ENCODE peak calls at places on chromosomes 1 and 21, in eight cellular contexts. One of them, this sample, is unnamed.

GRCh38 chr21:44593598-44594405 is 1.5 kb upstream of the KRTAP10-6 start:
- DNase-seq in nucleus accumbens: no peak
- DNase-seq in NAMALWA: no peak
- DNase-seq in HS-5: no peak
- DNase-seq in neural progenitor cell: no peak
- DNase-seq in EL: no peak
- DNase-seq in stimulated activated CD4-positive, alpha-beta T cell treated with anti-CD3 and anti-CD28 coated beads, TNF-alpha, amount 100 ng/mL, for 4 hours: no peak
- DNase-seq in activated T-cell treated with anti-CD3 and anti-CD28 coated beads, Interleukin-2, amount 50 U/mL, for 24 hours: no peak
- DNase-seq in this sample: no peak

GRCh38 chr1:47262787-47263413 is 30.9 kb upstream of the TAL1 start:
- DNase-seq in stimulated activated CD4-positive, alpha-beta T cell treated with anti-CD3 and anti-CD28 coated beads, TNF-alpha, amount 100 ng/mL, for 4 hours: no peak
- DNase-seq in HS-5: no peak
- DNase-seq in NAMALWA: peak
- DNase-seq in nucleus accumbens: no peak
- DNase-seq in activated T-cell treated with anti-CD3 and anti-CD28 coated beads, Interleukin-2, amount 50 U/mL, for 24 hours: no peak
- DNase-seq in neural progenitor cell: peak
- DNase-seq in EL: peak
- DNase-seq in this sample: no peak

GRCh38 chr1:181324797-181325616 is 158.3 kb upstream of the CACNA1E start:
- DNase-seq in HS-5: no peak
- DNase-seq in stimulated activated CD4-positive, alpha-beta T cell treated with anti-CD3 and anti-CD28 coated beads, TNF-alpha, amount 100 ng/mL, for 4 hours: peak
- DNase-seq in activated T-cell treated with anti-CD3 and anti-CD28 coated beads, Interleukin-2, amount 50 U/mL, for 24 hours: peak
- DNase-seq in neural progenitor cell: no peak
- DNase-seq in NAMALWA: no peak
- DNase-seq in EL: no peak
- DNase-seq in nucleus accumbens: no peak
- DNase-seq in this sample: no peak

GRCh38 chr1:119367332-119368124 is 1.1 kb upstream of the HAO2 start:
- DNase-seq in NAMALWA: peak
- DNase-seq in neural progenitor cell: peak
- DNase-seq in activated T-cell treated with anti-CD3 and anti-CD28 coated beads, Interleukin-2, amount 50 U/mL, for 24 hours: no peak
- DNase-seq in HS-5: peak
- DNase-seq in nucleus accumbens: no peak
- DNase-seq in EL: peak
- DNase-seq in stimulated activated CD4-positive, alpha-beta T cell treated with anti-CD3 and anti-CD28 coated beads, TNF-alpha, amount 100 ng/mL, for 4 hours: no peak
- DNase-seq in this sample: no peak

GRCh38 chr1:183583466-183583865 is 6.8 kb downstream of the NCF2 start:
- DNase-seq in activated T-cell treated with anti-CD3 and anti-CD28 coated beads, Interleukin-2, amount 50 U/mL, for 24 hours: no peak
- DNase-seq in stimulated activated CD4-positive, alpha-beta T cell treated with anti-CD3 and anti-CD28 coated beads, TNF-alpha, amount 100 ng/mL, for 4 hours: no peak
- DNase-seq in EL: no peak
- DNase-seq in nucleus accumbens: no peak
- DNase-seq in NAMALWA: no peak
- DNase-seq in HS-5: no peak
- DNase-seq in neural progenitor cell: no peak
- DNase-seq in this sample: no peak

GRCh38 chr1:205763979-205764378 is 11.3 kb downstream of the RAB29 start:
- DNase-seq in NAMALWA: no peak
- DNase-seq in EL: no peak
- DNase-seq in activated T-cell treated with anti-CD3 and anti-CD28 coated beads, Interleukin-2, amount 50 U/mL, for 24 hours: no peak
- DNase-seq in HS-5: no peak
- DNase-seq in stimulated activated CD4-positive, alpha-beta T cell treated with anti-CD3 and anti-CD28 coated beads, TNF-alpha, amount 100 ng/mL, for 4 hours: no peak
- DNase-seq in nucleus accumbens: no peak
- DNase-seq in neural progenitor cell: no peak
- DNase-seq in this sample: no peak

GRCh38 chr1:107175102-107175501 is 34.3 kb downstream of the NTNG1 start:
- DNase-seq in NAMALWA: no peak
- DNase-seq in nucleus accumbens: no peak
- DNase-seq in activated T-cell treated with anti-CD3 and anti-CD28 coated beads, Interleukin-2, amount 50 U/mL, for 24 hours: no peak
- DNase-seq in neural progenitor cell: no peak
- DNase-seq in stimulated activated CD4-positive, alpha-beta T cell treated with anti-CD3 and anti-CD28 coated beads, TNF-alpha, amount 100 ng/mL, for 4 hours: no peak
- DNase-seq in EL: no peak
- DNase-seq in HS-5: no peak
- DNase-seq in this sample: no peak

GRCh38 chr1:154998818-154999650 is 3.6 kb upstream of the ZBTB7B start:
- DNase-seq in neural progenitor cell: peak
- DNase-seq in nucleus accumbens: peak
- DNase-seq in activated T-cell treated with anti-CD3 and anti-CD28 coated beads, Interleukin-2, amount 50 U/mL, for 24 hours: peak
- DNase-seq in stimulated activated CD4-positive, alpha-beta T cell treated with anti-CD3 and anti-CD28 coated beads, TNF-alpha, amount 100 ng/mL, for 4 hours: no peak
- DNase-seq in HS-5: no peak
- DNase-seq in NAMALWA: peak
- DNase-seq in EL: peak
- DNase-seq in this sample: peak

GRCh38 chr1:3651939-3652537 is at the start of gene TP73:
- DNase-seq in stimulated activated CD4-positive, alpha-beta T cell treated with anti-CD3 and anti-CD28 coated beads, TNF-alpha, amount 100 ng/mL, for 4 hours: no peak
- DNase-seq in nucleus accumbens: no peak
- DNase-seq in EL: no peak
- DNase-seq in activated T-cell treated with anti-CD3 and anti-CD28 coated beads, Interleukin-2, amount 50 U/mL, for 24 hours: peak
- DNase-seq in neural progenitor cell: peak
- DNase-seq in NAMALWA: no peak
- DNase-seq in HS-5: no peak
- DNase-seq in this sample: peak

GRCh38 chr1:156177918-156178654 is 15.8 kb upstream of the SLC25A44 start:
- DNase-seq in nucleus accumbens: no peak
- DNase-seq in EL: no peak
- DNase-seq in NAMALWA: no peak
- DNase-seq in stimulated activated CD4-positive, alpha-beta T cell treated with anti-CD3 and anti-CD28 coated beads, TNF-alpha, amount 100 ng/mL, for 4 hours: no peak
- DNase-seq in activated T-cell treated with anti-CD3 and anti-CD28 coated beads, Interleukin-2, amount 50 U/mL, for 24 hours: no peak
- DNase-seq in HS-5: no peak
- DNase-seq in neural progenitor cell: no peak
- DNase-seq in this sample: no peak

GRCh38 chr21:35984654-35985366 is 75.5 kb downstream of the SETD4 start:
- DNase-seq in HS-5: no peak
- DNase-seq in neural progenitor cell: no peak
- DNase-seq in NAMALWA: no peak
- DNase-seq in nucleus accumbens: no peak
- DNase-seq in EL: no peak
- DNase-seq in stimulated activated CD4-positive, alpha-beta T cell treated with anti-CD3 and anti-CD28 coated beads, TNF-alpha, amount 100 ng/mL, for 4 hours: no peak
- DNase-seq in activated T-cell treated with anti-CD3 and anti-CD28 coated beads, Interleukin-2, amount 50 U/mL, for 24 hours: no peak
- DNase-seq in this sample: no peak

GRCh38 chr1:8349473-8349865 is 31.6 kb downstream of the SLC45A1 start:
- DNase-seq in HS-5: no peak
- DNase-seq in stimulated activated CD4-positive, alpha-beta T cell treated with anti-CD3 and anti-CD28 coated beads, TNF-alpha, amount 100 ng/mL, for 4 hours: no peak
- DNase-seq in nucleus accumbens: no peak
- DNase-seq in EL: no peak
- DNase-seq in activated T-cell treated with anti-CD3 and anti-CD28 coated beads, Interleukin-2, amount 50 U/mL, for 24 hours: no peak
- DNase-seq in NAMALWA: peak
- DNase-seq in neural progenitor cell: no peak
- DNase-seq in this sample: peak

GRCh38 chr1:41391834-41392527 is 30.7 kb downstream of the FOXO6 start:
- DNase-seq in neural progenitor cell: no peak
- DNase-seq in activated T-cell treated with anti-CD3 and anti-CD28 coated beads, Interleukin-2, amount 50 U/mL, for 24 hours: no peak
- DNase-seq in NAMALWA: no peak
- DNase-seq in nucleus accumbens: no peak
- DNase-seq in EL: no peak
- DNase-seq in HS-5: no peak
- DNase-seq in stimulated activated CD4-positive, alpha-beta T cell treated with anti-CD3 and anti-CD28 coated beads, TNF-alpha, amount 100 ng/mL, for 4 hours: no peak
- DNase-seq in this sample: no peak

GRCh38 chr21:44525431-44526095 is 14.4 kb downstream of the KRTAP10-1 start:
- DNase-seq in activated T-cell treated with anti-CD3 and anti-CD28 coated beads, Interleukin-2, amount 50 U/mL, for 24 hours: no peak
- DNase-seq in EL: no peak
- DNase-seq in stimulated activated CD4-positive, alpha-beta T cell treated with anti-CD3 and anti-CD28 coated beads, TNF-alpha, amount 100 ng/mL, for 4 hours: no peak
- DNase-seq in nucleus accumbens: no peak
- DNase-seq in neural progenitor cell: no peak
- DNase-seq in NAMALWA: no peak
- DNase-seq in HS-5: no peak
- DNase-seq in this sample: no peak

GRCh38 chr1:85406887-85407593 is 57.9 kb downstream of the DDAH1 start:
- DNase-seq in nucleus accumbens: no peak
- DNase-seq in stimulated activated CD4-positive, alpha-beta T cell treated with anti-CD3 and anti-CD28 coated beads, TNF-alpha, amount 100 ng/mL, for 4 hours: no peak
- DNase-seq in EL: peak
- DNase-seq in NAMALWA: no peak
- DNase-seq in HS-5: peak
- DNase-seq in neural progenitor cell: no peak
- DNase-seq in activated T-cell treated with anti-CD3 and anti-CD28 coated beads, Interleukin-2, amount 50 U/mL, for 24 hours: no peak
- DNase-seq in this sample: no peak

GRCh38 chr1:25062621-25063255 is 132.7 kb upstream of the RUNX3 start:
- DNase-seq in EL: no peak
- DNase-seq in NAMALWA: no peak
- DNase-seq in activated T-cell treated with anti-CD3 and anti-CD28 coated beads, Interleukin-2, amount 50 U/mL, for 24 hours: no peak
- DNase-seq in neural progenitor cell: no peak
- DNase-seq in HS-5: no peak
- DNase-seq in stimulated activated CD4-positive, alpha-beta T cell treated with anti-CD3 and anti-CD28 coated beads, TNF-alpha, amount 100 ng/mL, for 4 hours: no peak
- DNase-seq in nucleus accumbens: no peak
- DNase-seq in this sample: no peak

GRCh38 chr1:109628540-109629321 is 9.1 kb downstream of the AMPD2 start:
- DNase-seq in NAMALWA: no peak
- DNase-seq in HS-5: no peak
- DNase-seq in stimulated activated CD4-positive, alpha-beta T cell treated with anti-CD3 and anti-CD28 coated beads, TNF-alpha, amount 100 ng/mL, for 4 hours: no peak
- DNase-seq in EL: peak
- DNase-seq in neural progenitor cell: no peak
- DNase-seq in nucleus accumbens: no peak
- DNase-seq in activated T-cell treated with anti-CD3 and anti-CD28 coated beads, Interleukin-2, amount 50 U/mL, for 24 hours: no peak
- DNase-seq in this sample: no peak

GRCh38 chr1:40379785-40380452 is 6.4 kb downstream of the SMAP2 start:
- DNase-seq in stimulated activated CD4-positive, alpha-beta T cell treated with anti-CD3 and anti-CD28 coated beads, TNF-alpha, amount 100 ng/mL, for 4 hours: no peak
- DNase-seq in activated T-cell treated with anti-CD3 and anti-CD28 coated beads, Interleukin-2, amount 50 U/mL, for 24 hours: no peak
- DNase-seq in neural progenitor cell: no peak
- DNase-seq in NAMALWA: no peak
- DNase-seq in HS-5: peak
- DNase-seq in nucleus accumbens: no peak
- DNase-seq in EL: peak
- DNase-seq in this sample: no peak

GRCh38 chr1:203443296-203443695 is 32.3 kb upstream of the PRELP start:
- DNase-seq in HS-5: no peak
- DNase-seq in stimulated activated CD4-positive, alpha-beta T cell treated with anti-CD3 and anti-CD28 coated beads, TNF-alpha, amount 100 ng/mL, for 4 hours: no peak
- DNase-seq in EL: no peak
- DNase-seq in NAMALWA: no peak
- DNase-seq in neural progenitor cell: no peak
- DNase-seq in activated T-cell treated with anti-CD3 and anti-CD28 coated beads, Interleukin-2, amount 50 U/mL, for 24 hours: no peak
- DNase-seq in nucleus accumbens: no peak
- DNase-seq in this sample: no peak

GRCh38 chr1:192057766-192058165 is 100.5 kb upstream of the RGS18 start:
- DNase-seq in neural progenitor cell: no peak
- DNase-seq in activated T-cell treated with anti-CD3 and anti-CD28 coated beads, Interleukin-2, amount 50 U/mL, for 24 hours: no peak
- DNase-seq in stimulated activated CD4-positive, alpha-beta T cell treated with anti-CD3 and anti-CD28 coated beads, TNF-alpha, amount 100 ng/mL, for 4 hours: no peak
- DNase-seq in nucleus accumbens: no peak
- DNase-seq in HS-5: no peak
- DNase-seq in NAMALWA: no peak
- DNase-seq in EL: no peak
- DNase-seq in this sample: no peak

GRCh38 chr1:173168941-173169340 is 38.2 kb downstream of the TNFSF4 start:
- DNase-seq in neural progenitor cell: no peak
- DNase-seq in EL: no peak
- DNase-seq in HS-5: no peak
- DNase-seq in stimulated activated CD4-positive, alpha-beta T cell treated with anti-CD3 and anti-CD28 coated beads, TNF-alpha, amount 100 ng/mL, for 4 hours: no peak
- DNase-seq in NAMALWA: no peak
- DNase-seq in activated T-cell treated with anti-CD3 and anti-CD28 coated beads, Interleukin-2, amount 50 U/mL, for 24 hours: no peak
- DNase-seq in nucleus accumbens: no peak
- DNase-seq in this sample: no peak

GRCh38 chr1:4132525-4133308 is 232.6 kb upstream of the C1orf174 start:
- DNase-seq in neural progenitor cell: no peak
- DNase-seq in NAMALWA: no peak
- DNase-seq in EL: no peak
- DNase-seq in nucleus accumbens: no peak
- DNase-seq in stimulated activated CD4-positive, alpha-beta T cell treated with anti-CD3 and anti-CD28 coated beads, TNF-alpha, amount 100 ng/mL, for 4 hours: no peak
- DNase-seq in HS-5: no peak
- DNase-seq in activated T-cell treated with anti-CD3 and anti-CD28 coated beads, Interleukin-2, amount 50 U/mL, for 24 hours: no peak
- DNase-seq in this sample: peak

GRCh38 chr1:18861082-18861481 is 1.6 kb upstream of the TAS1R2 start:
- DNase-seq in EL: no peak
- DNase-seq in activated T-cell treated with anti-CD3 and anti-CD28 coated beads, Interleukin-2, amount 50 U/mL, for 24 hours: no peak
- DNase-seq in HS-5: no peak
- DNase-seq in stimulated activated CD4-positive, alpha-beta T cell treated with anti-CD3 and anti-CD28 coated beads, TNF-alpha, amount 100 ng/mL, for 4 hours: no peak
- DNase-seq in neural progenitor cell: no peak
- DNase-seq in NAMALWA: no peak
- DNase-seq in nucleus accumbens: no peak
- DNase-seq in this sample: no peak

GRCh38 chr1:236753554-236753953 is 41.5 kb upstream of the MTR start:
- DNase-seq in stimulated activated CD4-positive, alpha-beta T cell treated with anti-CD3 and anti-CD28 coated beads, TNF-alpha, amount 100 ng/mL, for 4 hours: no peak
- DNase-seq in activated T-cell treated with anti-CD3 and anti-CD28 coated beads, Interleukin-2, amount 50 U/mL, for 24 hours: no peak
- DNase-seq in nucleus accumbens: no peak
- DNase-seq in NAMALWA: peak
- DNase-seq in neural progenitor cell: peak
- DNase-seq in EL: peak
- DNase-seq in HS-5: no peak
- DNase-seq in this sample: no peak

GRCh38 chr1:23483327-23484252 is at the start of gene ASAP3:
- DNase-seq in activated T-cell treated with anti-CD3 and anti-CD28 coated beads, Interleukin-2, amount 50 U/mL, for 24 hours: no peak
- DNase-seq in neural progenitor cell: peak
- DNase-seq in NAMALWA: no peak
- DNase-seq in nucleus accumbens: no peak
- DNase-seq in EL: peak
- DNase-seq in HS-5: no peak
- DNase-seq in stimulated activated CD4-positive, alpha-beta T cell treated with anti-CD3 and anti-CD28 coated beads, TNF-alpha, amount 100 ng/mL, for 4 hours: no peak
- DNase-seq in this sample: no peak

GRCh38 chr1:242211254-242212022 is 212.5 kb upstream of the MAP1LC3C start:
- DNase-seq in neural progenitor cell: peak
- DNase-seq in EL: no peak
- DNase-seq in HS-5: no peak
- DNase-seq in NAMALWA: no peak
- DNase-seq in activated T-cell treated with anti-CD3 and anti-CD28 coated beads, Interleukin-2, amount 50 U/mL, for 24 hours: no peak
- DNase-seq in nucleus accumbens: no peak
- DNase-seq in stimulated activated CD4-positive, alpha-beta T cell treated with anti-CD3 and anti-CD28 coated beads, TNF-alpha, amount 100 ng/mL, for 4 hours: no peak
- DNase-seq in this sample: no peak

GRCh38 chr1:3013371-3014038 is 7.8 kb upstream of the ACTRT2 start:
- DNase-seq in neural progenitor cell: no peak
- DNase-seq in nucleus accumbens: no peak
- DNase-seq in NAMALWA: no peak
- DNase-seq in HS-5: no peak
- DNase-seq in activated T-cell treated with anti-CD3 and anti-CD28 coated beads, Interleukin-2, amount 50 U/mL, for 24 hours: no peak
- DNase-seq in stimulated activated CD4-positive, alpha-beta T cell treated with anti-CD3 and anti-CD28 coated beads, TNF-alpha, amount 100 ng/mL, for 4 hours: no peak
- DNase-seq in EL: no peak
- DNase-seq in this sample: peak

GRCh38 chr21:36584980-36585940 is 105.3 kb upstream of the CLDN14 start:
- DNase-seq in HS-5: no peak
- DNase-seq in neural progenitor cell: no peak
- DNase-seq in EL: no peak
- DNase-seq in activated T-cell treated with anti-CD3 and anti-CD28 coated beads, Interleukin-2, amount 50 U/mL, for 24 hours: no peak
- DNase-seq in NAMALWA: peak
- DNase-seq in stimulated activated CD4-positive, alpha-beta T cell treated with anti-CD3 and anti-CD28 coated beads, TNF-alpha, amount 100 ng/mL, for 4 hours: no peak
- DNase-seq in nucleus accumbens: no peak
- DNase-seq in this sample: no peak

GRCh38 chr1:218363141-218363540 is 18.0 kb downstream of the TGFB2 start:
- DNase-seq in neural progenitor cell: no peak
- DNase-seq in NAMALWA: no peak
- DNase-seq in activated T-cell treated with anti-CD3 and anti-CD28 coated beads, Interleukin-2, amount 50 U/mL, for 24 hours: no peak
- DNase-seq in stimulated activated CD4-positive, alpha-beta T cell treated with anti-CD3 and anti-CD28 coated beads, TNF-alpha, amount 100 ng/mL, for 4 hours: no peak
- DNase-seq in nucleus accumbens: no peak
- DNase-seq in EL: no peak
- DNase-seq in HS-5: no peak
- DNase-seq in this sample: no peak

GRCh38 chr1:26239936-26240335 is 5.9 kb downstream of the CEP85 start:
- DNase-seq in activated T-cell treated with anti-CD3 and anti-CD28 coated beads, Interleukin-2, amount 50 U/mL, for 24 hours: no peak
- DNase-seq in HS-5: peak
- DNase-seq in nucleus accumbens: peak
- DNase-seq in EL: peak
- DNase-seq in neural progenitor cell: no peak
- DNase-seq in NAMALWA: no peak
- DNase-seq in stimulated activated CD4-positive, alpha-beta T cell treated with anti-CD3 and anti-CD28 coated beads, TNF-alpha, amount 100 ng/mL, for 4 hours: no peak
- DNase-seq in this sample: no peak

GRCh38 chr1:226411619-226412018 is 3.7 kb upstream of the PARP1 start:
- DNase-seq in stimulated activated CD4-positive, alpha-beta T cell treated with anti-CD3 and anti-CD28 coated beads, TNF-alpha, amount 100 ng/mL, for 4 hours: no peak
- DNase-seq in activated T-cell treated with anti-CD3 and anti-CD28 coated beads, Interleukin-2, amount 50 U/mL, for 24 hours: no peak
- DNase-seq in NAMALWA: no peak
- DNase-seq in EL: no peak
- DNase-seq in nucleus accumbens: no peak
- DNase-seq in neural progenitor cell: no peak
- DNase-seq in HS-5: no peak
- DNase-seq in this sample: no peak

GRCh38 chr1:41805771-41806471 is 112.8 kb downstream of the HIVEP3 start:
- DNase-seq in NAMALWA: no peak
- DNase-seq in activated T-cell treated with anti-CD3 and anti-CD28 coated beads, Interleukin-2, amount 50 U/mL, for 24 hours: peak
- DNase-seq in HS-5: no peak
- DNase-seq in EL: no peak
- DNase-seq in stimulated activated CD4-positive, alpha-beta T cell treated with anti-CD3 and anti-CD28 coated beads, TNF-alpha, amount 100 ng/mL, for 4 hours: peak
- DNase-seq in nucleus accumbens: no peak
- DNase-seq in neural progenitor cell: no peak
- DNase-seq in this sample: no peak

GRCh38 chr21:34965200-34966174 is 83.6 kb downstream of the RUNX1 start:
- DNase-seq in stimulated activated CD4-positive, alpha-beta T cell treated with anti-CD3 and anti-CD28 coated beads, TNF-alpha, amount 100 ng/mL, for 4 hours: no peak
- DNase-seq in EL: peak
- DNase-seq in NAMALWA: no peak
- DNase-seq in neural progenitor cell: no peak
- DNase-seq in nucleus accumbens: no peak
- DNase-seq in HS-5: peak
- DNase-seq in activated T-cell treated with anti-CD3 and anti-CD28 coated beads, Interleukin-2, amount 50 U/mL, for 24 hours: no peak
- DNase-seq in this sample: no peak

GRCh38 chr1:199551967-199552565 is 475.4 kb upstream of the NR5A2 start:
- DNase-seq in nucleus accumbens: no peak
- DNase-seq in EL: peak
- DNase-seq in HS-5: peak
- DNase-seq in neural progenitor cell: peak
- DNase-seq in NAMALWA: peak
- DNase-seq in activated T-cell treated with anti-CD3 and anti-CD28 coated beads, Interleukin-2, amount 50 U/mL, for 24 hours: no peak
- DNase-seq in stimulated activated CD4-positive, alpha-beta T cell treated with anti-CD3 and anti-CD28 coated beads, TNF-alpha, amount 100 ng/mL, for 4 hours: no peak
- DNase-seq in this sample: no peak